ENCODE peak calls at places on chromosomes 1 and 21, in four cellular contexts. V is colonic mucosa, Y is aorta, C is hepatocyte. T is an unnamed sample.

GRCh38 chr1:199585392-199585791 is 442.1 kb upstream of the NR5A2 start:
- DNase-seq in V (no peak), Y (no peak), C (no peak), T (no peak)

GRCh38 chr1:119621714-119622113 is 26.4 kb downstream of the ZNF697 start:
- DNase-seq in V (peak; percentile 52), Y (no peak), C (no peak), T (no peak)

GRCh38 chr1:30111431-30111830 is 612.0 kb downstream of the MATN1 start:
- DNase-seq in V (peak; percentile 57), Y (peak; percentile 71), C (peak; percentile 76), T (no peak)

GRCh38 chr1:117093870-117094621 is 27.5 kb downstream of the TRIM45 start:
- DNase-seq in V (no peak), Y (no peak), C (peak; percentile 38), T (no peak)

GRCh38 chr1:45730075-45730779 is 20.2 kb downstream of the IPP start:
- DNase-seq in V (no peak), Y (no peak), C (peak; percentile 17), T (no peak)

GRCh38 chr1:67856921-67857320 is 23.7 kb upstream of the GNG12 start:
- DNase-seq in V (no peak), Y (no peak), C (no peak), T (no peak)

GRCh38 chr1:221620437-221621384 is 121.2 kb downstream of the DUSP10 start:
- DNase-seq in V (no peak), Y (no peak), C (peak; percentile 9), T (no peak)

GRCh38 chr1:80566867-80567266 is 1233.9 kb upstream of the ADGRL2 start:
- DNase-seq in V (no peak), Y (no peak), C (no peak), T (no peak)

GRCh38 chr1:156259805-156260204 is 11.9 kb upstream of the PAQR6 start:
- DNase-seq in V (no peak), Y (no peak), C (no peak), T (no peak)

GRCh38 chr1:98661544-98662353 is at the start of gene SNX7:
- DNase-seq in V (peak; percentile 87), Y (peak; percentile 88), C (peak; percentile 94), T (no peak)

GRCh38 chr1:110674337-110675059 is at the start of gene KCNA3:
- DNase-seq in V (peak; percentile 31), Y (peak; percentile 57), C (peak; percentile 32), T (no peak)

GRCh38 chr1:30911061-30911954 is 2.8 kb upstream of the SDC3 start:
- DNase-seq in V (peak; percentile 91), Y (peak; percentile 94), C (peak; percentile 95), T (no peak)

GRCh38 chr1:15559189-15559815 is 25.5 kb downstream of the AGMAT start:
- DNase-seq in V (peak; percentile 57), Y (no peak), C (peak; percentile 54), T (no peak)

GRCh38 chr1:191368891-191369654 is 789.2 kb upstream of the RGS18 start:
- DNase-seq in V (no peak), Y (no peak), C (no peak), T (no peak)

GRCh38 chr1:21272540-21272939 is 17.7 kb downstream of the ECE1 start:
- DNase-seq in V (no peak), Y (no peak), C (no peak), T (no peak)

GRCh38 chr21:25215698-25216384 is 391.4 kb downstream of the MRPL39 start:
- DNase-seq in V (no peak), Y (no peak), C (no peak), T (no peak)

GRCh38 chr1:115647919-115648597 is 6.3 kb downstream of the VANGL1 start:
- DNase-seq in V (no peak), Y (no peak), C (no peak), T (no peak)

GRCh38 chr1:7886346-7886745 is 33.5 kb upstream of the UTS2 start:
- DNase-seq in V (no peak), Y (no peak), C (no peak), T (no peak)

GRCh38 chr1:190170321-190170720 is 307.3 kb downstream of the BRINP3 start:
- DNase-seq in V (no peak), Y (no peak), C (no peak), T (no peak)

GRCh38 chr1:234746798-234747196 is 136.8 kb upstream of the IRF2BP2 start:
- DNase-seq in V (no peak), Y (no peak), C (no peak), T (no peak)

GRCh38 chr1:248858096-248858890 is 592 bp downstream of the ZNF692 start:
- DNase-seq in V (peak; percentile 69), Y (peak; percentile 84), C (peak; percentile 84), T (no peak)

GRCh38 chr1:91699339-91699970 is 186.5 kb downstream of the TGFBR3 start:
- DNase-seq in V (no peak), Y (no peak), C (no peak), T (no peak)

GRCh38 chr1:231776006-231776707 is 149.6 kb downstream of the DISC1 start:
- DNase-seq in V (no peak), Y (no peak), C (peak; percentile 15), T (no peak)

DNA sequence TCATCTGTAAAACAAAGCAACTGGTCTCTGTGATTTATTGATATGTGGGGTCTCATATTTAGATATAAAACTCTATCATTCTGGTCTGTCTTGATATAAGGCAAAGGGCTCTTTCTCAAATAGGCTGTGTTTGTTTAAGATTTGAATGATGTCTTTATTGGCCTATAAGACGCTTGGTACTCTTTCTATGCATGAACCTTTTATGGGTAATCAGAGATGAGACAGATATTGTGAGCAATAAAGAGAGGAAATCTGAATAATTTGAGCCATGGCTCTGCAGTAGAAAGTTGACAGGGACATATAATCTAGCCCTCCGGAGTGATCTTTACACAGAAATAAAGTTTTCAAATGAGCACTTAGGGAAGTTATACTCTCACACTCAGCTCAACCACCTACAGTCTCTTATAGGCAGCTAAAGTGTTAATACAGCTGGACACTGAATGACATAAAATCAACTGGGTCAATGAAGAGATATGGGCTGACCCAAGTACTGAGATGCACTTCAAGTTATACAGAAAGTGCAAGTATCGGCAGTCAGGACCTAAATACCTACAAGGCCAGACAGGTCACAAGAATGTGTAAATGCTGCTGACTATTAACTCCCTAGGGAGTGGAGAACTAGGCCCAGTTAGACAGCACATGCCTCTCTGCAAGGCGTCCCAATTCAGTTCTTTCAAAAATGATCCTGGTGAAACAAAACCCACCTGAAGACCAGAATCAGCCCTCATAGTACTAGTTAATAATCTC is 111.0 kb downstream of the PTPN14 start:
- DNase-seq in V (no peak), Y (no peak), C (no peak), T (no peak)
- H3K4me1 ChIP-seq in V (peaks cover 3% of the 10 kb centered on the region), Y (no peaks in the 10 kb centered on the region), C (peaks cover 34% of the 10 kb centered on the region), T (peaks cover 39% of the 10 kb centered on the region)

GRCh38 chr1:220370041-220370700 is 97.9 kb upstream of the RAB3GAP2 start:
- DNase-seq in V (no peak), Y (no peak), C (peak; percentile 50), T (peak; percentile 37)
- H3K27ac ChIP-seq in V (no peak overlapping the region), Y (no peak overlapping the region), C (peak overlapping the region; percentile 54), T (no peak overlapping the region)

DNA sequence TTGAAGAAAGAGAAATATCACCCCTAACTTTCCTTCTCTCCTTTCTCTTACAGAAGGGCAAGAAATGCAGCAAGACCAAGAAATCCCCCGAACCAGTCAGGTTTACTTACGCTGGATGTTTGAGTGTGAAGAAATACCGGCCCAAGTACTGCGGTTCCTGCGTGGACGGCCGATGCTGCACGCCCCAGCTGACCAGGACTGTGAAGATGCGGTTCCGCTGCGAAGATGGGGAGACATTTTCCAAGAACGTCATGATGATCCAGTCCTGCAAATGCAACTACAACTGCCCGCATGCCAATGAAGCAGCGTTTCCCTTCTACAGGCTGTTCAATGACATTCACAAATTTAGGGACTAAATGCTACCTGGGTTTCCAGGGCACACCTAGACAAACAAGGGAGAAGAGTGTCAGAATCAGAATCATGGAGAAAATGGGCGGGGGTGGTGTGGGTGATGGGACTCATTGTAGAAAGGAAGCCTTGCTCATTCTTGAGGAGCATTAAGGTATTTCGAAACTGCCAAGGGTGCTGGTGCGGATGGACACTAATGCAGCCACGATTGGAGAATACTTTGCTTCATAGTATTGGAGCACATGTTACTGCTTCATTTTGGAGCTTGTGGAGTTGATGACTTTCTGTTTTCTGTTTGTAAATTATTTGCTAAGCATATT is 2.3 kb downstream of the CCN1 start:
- DNase-seq in V (no peak), Y (no peak), C (no peak), T (peak; percentile 78)
- H3K4me1 ChIP-seq in V (no peaks in the 10 kb centered on the region), Y (no peaks in the 10 kb centered on the region), C (peaks cover 17% of the 10 kb centered on the region), T (peaks cover 32% of the 10 kb centered on the region)

GRCh38 chr1:6483761-6484117 is 7.7 kb downstream of the PLEKHG5 start:
- DNase-seq in V (no peak), Y (no peak), C (no peak), T (no peak)
- H3K27ac ChIP-seq in V (peak overlapping the region; percentile 47), Y (no peak overlapping the region), C (no peak overlapping the region), T (no peak overlapping the region)

DNA sequence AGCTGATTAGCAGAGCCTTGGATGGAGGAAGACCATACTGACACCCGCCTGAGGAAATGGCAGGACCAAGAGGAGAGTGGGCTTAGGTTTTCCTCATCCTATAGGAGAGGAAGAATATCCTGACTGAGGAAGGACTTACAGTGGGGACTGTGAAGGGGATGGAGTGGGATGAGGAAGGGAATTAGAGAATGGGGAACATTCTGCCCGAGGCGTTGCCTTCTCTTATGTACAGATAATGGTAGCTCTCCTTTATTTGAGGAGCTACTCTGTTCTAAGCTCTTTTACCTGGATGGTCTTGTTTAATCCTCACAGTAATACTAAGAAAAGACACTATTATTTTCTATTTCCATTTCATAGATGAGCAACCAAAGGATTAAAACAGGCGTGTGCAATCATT is 56.0 kb downstream of the OLFML3 start:
- DNase-seq in V (no peak), Y (no peak), C (no peak), T (no peak)
- H3K4me1 ChIP-seq in V (no peaks in the 10 kb centered on the region), Y (no peaks in the 10 kb centered on the region), C (peaks cover 21% of the 10 kb centered on the region), T (no peaks in the 10 kb centered on the region)

DNA sequence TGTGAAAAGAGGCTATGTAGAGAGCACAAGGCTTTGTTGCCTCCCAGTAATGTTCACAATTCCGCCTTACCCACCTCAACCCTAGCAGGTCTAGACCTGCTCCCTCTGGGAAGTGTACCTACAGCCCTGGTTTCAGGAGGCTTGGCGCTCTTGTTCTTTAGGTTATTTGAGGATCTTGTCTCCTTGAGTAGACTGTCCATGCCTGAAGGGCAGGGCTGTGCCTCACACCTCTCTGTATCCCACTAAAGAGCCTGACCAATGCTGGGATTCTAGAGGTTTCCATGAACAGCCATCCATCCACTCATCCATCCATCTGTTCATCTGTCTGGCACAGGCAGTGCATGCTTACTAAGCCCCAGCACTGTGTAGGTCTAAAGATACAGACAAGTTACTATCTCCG is 1.0 kb downstream of the RAB7B start:
- DNase-seq in V (no peak), Y (no peak), C (no peak), T (no peak)
- H3K27ac ChIP-seq in V (no peak overlapping the region), Y (no peak overlapping the region), C (peak overlapping the region; percentile 66), T (peak overlapping the region; percentile 59)

DNA sequence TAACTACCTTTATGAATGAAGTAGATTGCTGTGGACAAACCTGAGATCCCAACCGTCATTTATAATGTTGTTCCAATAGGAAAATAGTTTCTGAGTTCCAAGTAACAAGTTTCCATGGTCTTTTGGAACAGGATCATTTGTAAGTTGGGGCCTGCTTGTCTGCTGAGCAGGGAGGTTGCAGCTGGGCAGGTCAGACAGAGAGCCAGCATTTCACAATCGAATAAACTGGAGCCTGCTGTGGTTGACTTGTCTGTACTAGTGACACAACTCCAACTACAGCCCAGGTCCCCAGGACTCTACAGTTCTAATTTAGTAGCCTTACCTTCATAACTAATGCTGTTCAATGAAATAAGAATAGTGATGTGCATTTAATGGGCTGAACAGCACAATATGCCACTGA is 18.6 kb upstream of the RALGPS2 start:
- DNase-seq in V (no peak), Y (no peak), C (peak; percentile 13), T (no peak)
- H3K4me1 ChIP-seq in V (no peaks in the 10 kb centered on the region), Y (no peaks in the 10 kb centered on the region), C (no peaks in the 10 kb centered on the region), T (peaks cover 4% of the 10 kb centered on the region)

T was measured in esophagus muscularis mucosa.